ENCODE peak calls at places on chromosomes 4 and X, in five cellular contexts. G is astrocyte of the spinal cord, U is brain microvascular endothelial cell, H is ovary, E is mammary epithelial cell. O is an unnamed sample.

GRCh38 chr4:126583509-126583908 is 1049.2 kb upstream of the INTU start:
- DNase-seq in G (no peak), U (no peak), H (no peak), E (peak), O (peak)

GRCh38 chrX:21153503-21153902 is 220.7 kb upstream of the CNKSR2 start:
- DNase-seq in G (no peak), U (peak), H (no peak), E (no peak), O (peak)

GRCh38 chr4:168852933-168853713 is 156.9 kb downstream of the CBR4 start:
- DNase-seq in G (no peak), U (no peak), H (no peak), E (no peak), O (no peak)

GRCh38 chr4:62970846-62971245 is 1438.4 kb downstream of the TECRL start:
- DNase-seq in G (no peak), U (no peak), H (no peak), E (no peak), O (no peak)

GRCh38 chr4:14069871-14070270 is 442.3 kb upstream of the BOD1L1 start:
- DNase-seq in G (no peak), U (no peak), H (no peak), E (no peak), O (no peak)

GRCh38 chr4:94338681-94339351 is 3.8 kb downstream of the HPGDS start:
- DNase-seq in G (no peak), U (no peak), H (no peak), E (no peak), O (no peak)

GRCh38 chr4:166290426-166290825 is 417.4 kb downstream of the TLL1 start:
- DNase-seq in G (no peak), U (no peak), H (no peak), E (no peak), O (no peak)

GRCh38 chrX:84501798-84502628 is at the start of gene HDX:
- DNase-seq in G (peak), U (peak), H (peak), E (peak), O (peak)

GRCh38 chr4:118288097-118288496 is 64.7 kb downstream of the PRSS12 start:
- DNase-seq in G (no peak), U (no peak), H (no peak), E (peak), O (peak)

GRCh38 chrX:71909956-71910355 is 689 bp upstream of the NHSL2 start:
- DNase-seq in G (no peak), U (no peak), H (no peak), E (no peak), O (peak)
- H3K4me3 ChIP-seq in G (peak), U (peak), H (no peak), E (no peak), O (peak)

GRCh38 chr4:143199503-143199902 is 14.8 kb downstream of the USP38 start:
- DNase-seq in G (no peak), U (no peak), H (no peak), E (no peak), O (no peak)

GRCh38 chr4:143207555-143207954 is 22.8 kb downstream of the USP38 start:
- DNase-seq in G (peak), U (peak), H (no peak), E (peak), O (no peak)

GRCh38 chr4:143203577-143203976 is 18.9 kb downstream of the USP38 start:
- DNase-seq in G (no peak), U (no peak), H (no peak), E (no peak), O (no peak)

GRCh38 chr4:143202824-143203223 is 18.1 kb downstream of the USP38 start:
- DNase-seq in G (peak), U (no peak), H (no peak), E (no peak), O (peak)
- TF ChIP-seq CTCF in G (peak), U (no peak), H (no peak), E (peak), O (peak)

DNA sequence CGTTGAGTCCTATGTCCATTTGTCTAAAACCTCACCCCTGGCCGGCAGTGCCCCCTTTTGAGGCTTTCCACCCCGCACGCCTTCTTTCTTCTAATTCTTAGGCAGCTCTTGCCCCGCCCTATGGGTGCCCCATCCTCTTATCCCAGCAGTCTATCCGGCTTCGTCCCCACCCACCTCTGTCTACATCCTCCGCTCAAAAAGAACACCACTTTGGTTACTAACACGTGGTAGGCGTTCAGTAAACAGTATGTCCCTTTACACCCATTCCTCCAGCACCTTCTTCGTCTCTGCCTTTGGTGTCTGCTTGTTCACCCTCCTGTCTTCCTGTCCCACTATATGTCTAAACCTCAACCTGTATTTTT is 39.2 kb downstream of the STARD8 start:
- DNase-seq in G (peak), U (no peak), H (no peak), E (no peak), O (peak)
- H3K4me3 ChIP-seq in G (peak), U (peak), H (peak), E (no peak), O (peak)

GRCh38 chr4:77036206-77036605 is 39.6 kb downstream of the CCNI start:
- DNase-seq in G (peak), U (peak), H (no peak), E (peak), O (peak)
- TF ChIP-seq CTCF in G (no peak), U (no peak), H (no peak), E (no peak), O (no peak)

GRCh38 chr4:40199179-40199670 is 2.4 kb downstream of the RHOH start:
- DNase-seq in G (no peak), U (no peak), H (no peak), E (no peak), O (no peak)

GRCh38 chr4:40197879-40198689 is 1.3 kb downstream of the RHOH start:
- DNase-seq in G (no peak), U (no peak), H (no peak), E (no peak), O (no peak)

GRCh38 chr4:40200881-40201797 is 4.3 kb downstream of the RHOH start:
- DNase-seq in G (no peak), U (no peak), H (no peak), E (no peak), O (peak)

GRCh38 chr4:40201898-40202297 is 5.1 kb downstream of the RHOH start:
- DNase-seq in G (no peak), U (no peak), H (no peak), E (no peak), O (no peak)

GRCh38 chr4:40199999-40200880 is 3.4 kb downstream of the RHOH start:
- DNase-seq in G (peak), U (no peak), H (no peak), E (peak), O (no peak)
- H3K4me3 ChIP-seq in G (no peak), U (no peak), H (no peak), E (no peak), O (no peak)

DNA sequence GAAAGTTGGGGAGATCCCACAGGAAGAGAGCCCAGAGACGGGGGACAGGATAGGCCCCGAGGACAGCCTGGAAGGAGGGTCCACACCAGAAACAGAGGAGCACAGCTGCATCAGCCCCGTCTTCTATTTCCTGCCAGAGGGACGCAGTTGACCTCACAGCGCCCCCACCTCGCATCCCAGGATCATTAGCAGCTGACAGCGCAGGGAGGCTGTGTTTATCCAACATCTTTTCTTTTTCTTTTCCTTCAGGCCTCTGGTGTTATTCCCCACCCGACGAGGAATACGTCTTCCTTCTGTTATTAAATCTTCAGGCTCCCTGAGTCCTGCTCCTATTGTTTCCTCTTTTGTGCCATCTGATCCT is 75.4 kb downstream of the DCHS2 start:
- DNase-seq in G (no peak), U (no peak), H (peak), E (no peak), O (peak)
- TF ChIP-seq CTCF in G (no peak), U (peak), H (no peak), E (peak), O (no peak)

DNA sequence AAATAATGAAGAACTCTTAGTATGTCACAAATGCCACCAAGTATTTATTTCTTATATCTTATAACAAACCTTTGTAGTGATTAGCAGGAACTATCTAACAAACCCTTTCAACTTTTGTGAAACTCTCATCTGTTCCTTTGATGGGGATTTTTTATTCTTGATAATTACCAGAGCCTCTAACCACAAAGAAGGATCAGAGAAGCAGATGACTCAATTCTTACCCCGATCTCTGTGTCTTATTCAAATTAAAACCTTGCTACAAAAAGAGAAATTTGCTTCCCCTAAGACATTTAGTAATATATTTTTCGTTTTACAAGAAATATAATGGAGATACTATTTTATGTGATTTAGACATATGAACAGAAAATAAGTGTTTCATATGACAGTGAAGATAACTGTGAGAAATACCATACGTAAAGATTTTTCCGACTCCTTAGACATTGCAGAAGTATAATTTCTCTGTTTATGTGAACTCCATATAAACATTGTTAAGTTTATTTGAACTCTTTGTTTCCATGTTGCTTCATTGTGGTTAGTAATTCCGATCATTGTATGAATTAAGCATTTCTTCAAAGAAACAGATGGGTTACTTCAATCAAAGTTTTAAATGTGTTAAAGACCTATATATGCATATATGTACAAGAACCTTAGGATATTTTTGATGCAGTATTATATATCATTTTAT is 205.4 kb downstream of the CFAP299 start:
- DNase-seq in G (peak), U (no peak), H (no peak), E (peak), O (peak)
- H3K4me3 ChIP-seq in G (no peak), U (no peak), H (no peak), E (no peak), O (no peak)